ENCODE peak calls at places on chromosomes 7 and 10, in ten cellular contexts. P is NB4, H is PC-3, J is cardiac fibroblast, O is heart right ventricle, D is GM20000, S is prostate gland, Q is astrocyte of the spinal cord, U is suprapubic skin, M is IMR-90. W is an unnamed sample.
A peak's percentile ranks its signal among the peaks of the same experiment; 100 is the strongest.

GRCh38 chr7:139603896-139604295 is 80.4 kb downstream of the CLEC2L start:
- DNase-seq in P (no peak), H (no peak), J (no peak), O (peak; percentile 53), D (no peak), S (no peak), Q (no peak), U (no peak), M (no peak), W (no peak)

GRCh38 chr10:69009360-69009759 is 20.8 kb downstream of the KIFBP start:
- DNase-seq in P (no peak), H (no peak), J (peak; percentile 82), O (no peak), D (no peak), S (no peak), Q (no peak), U (no peak), M (peak; percentile 72), W (no peak)

GRCh38 chr10:3137958-3138726 is 34.4 kb downstream of the PITRM1 start:
- DNase-seq in P (no peak), H (no peak), J (no peak), O (no peak), D (no peak), S (no peak), Q (no peak), U (no peak), M (no peak), W (no peak)

GRCh38 chr7:73904219-73905136 is 43.5 kb downstream of the TMEM270 start:
- DNase-seq in P (no peak), H (no peak), J (peak; percentile 35), O (no peak), D (no peak), S (no peak), Q (peak; percentile 14), U (peak; percentile 75), M (no peak), W (peak; percentile 60)

GRCh38 chr7:73734619-73735525 is 3.7 kb downstream of the ABHD11 start:
- DNase-seq in P (peak; percentile 94), H (peak; percentile 94), J (peak; percentile 91), O (peak; percentile 50), D (peak; percentile 71), S (peak; percentile 69), Q (peak; percentile 68), U (peak; percentile 87), M (peak; percentile 72), W (peak; percentile 97)

GRCh38 chr10:132946311-132946710 is 3.9 kb upstream of the CFAP46 start:
- DNase-seq in P (no peak), H (no peak), J (no peak), O (no peak), D (no peak), S (no peak), Q (no peak), U (no peak), M (no peak), W (no peak)

GRCh38 chr10:73991846-73992245 is 6.1 kb upstream of the VCL start:
- DNase-seq in P (peak; percentile 91), H (no peak), J (no peak), O (no peak), D (peak; percentile 68), S (no peak), Q (no peak), U (no peak), M (no peak), W (no peak)

GRCh38 chr7:94374231-94374630 is 20.5 kb upstream of the COL1A2 start:
- DNase-seq in P (no peak), H (peak; percentile 17), J (peak; percentile 96), O (peak; percentile 60), D (no peak), S (no peak), Q (peak; percentile 96), U (peak; percentile 91), M (peak; percentile 93), W (peak; percentile 68)

GRCh38 chr10:97689637-97690036 is 2.6 kb upstream of the AVPI1 start:
- DNase-seq in P (peak; percentile 58), H (peak; percentile 88), J (peak; percentile 92), O (no peak), D (no peak), S (peak; percentile 35), Q (peak; percentile 89), U (no peak), M (peak; percentile 99), W (peak; percentile 99)

GRCh38 chr7:69684955-69685631 is 86.8 kb downstream of the AUTS2 start:
- DNase-seq in P (peak; percentile 89), H (no peak), J (no peak), O (no peak), D (no peak), S (no peak), Q (no peak), U (no peak), M (no peak), W (no peak)

GRCh38 chr7:38525857-38526256 is 105.3 kb downstream of the AMPH start:
- DNase-seq in P (no peak), H (no peak), J (no peak), O (no peak), D (no peak), S (no peak), Q (no peak), U (no peak), M (no peak), W (no peak)

GRCh38 chr10:86402283-86402931 is 35.8 kb upstream of the GRID1 start:
- DNase-seq in P (no peak), H (no peak), J (peak; percentile 28), O (no peak), D (no peak), S (no peak), Q (peak; percentile 24), U (no peak), M (peak; percentile 15), W (no peak)

GRCh38 chr10:86399879-86400704 is 33.5 kb upstream of the GRID1 start:
- DNase-seq in P (peak; percentile 98), H (peak; percentile 90), J (peak; percentile 97), O (peak; percentile 93), D (peak; percentile 93), S (peak; percentile 93), Q (peak; percentile 93), U (peak; percentile 92), M (peak; percentile 94), W (peak; percentile 96)

GRCh38 chr10:86399514-86399878 is 32.9 kb upstream of the GRID1 start:
- DNase-seq in P (no peak), H (no peak), J (no peak), O (no peak), D (no peak), S (no peak), Q (no peak), U (no peak), M (no peak), W (no peak)

GRCh38 chr10:86401588-86402282 is 35.1 kb upstream of the GRID1 start:
- DNase-seq in P (peak; percentile 25), H (peak; percentile 7), J (no peak), O (no peak), D (no peak), S (no peak), Q (no peak), U (no peak), M (no peak), W (no peak)

DNA sequence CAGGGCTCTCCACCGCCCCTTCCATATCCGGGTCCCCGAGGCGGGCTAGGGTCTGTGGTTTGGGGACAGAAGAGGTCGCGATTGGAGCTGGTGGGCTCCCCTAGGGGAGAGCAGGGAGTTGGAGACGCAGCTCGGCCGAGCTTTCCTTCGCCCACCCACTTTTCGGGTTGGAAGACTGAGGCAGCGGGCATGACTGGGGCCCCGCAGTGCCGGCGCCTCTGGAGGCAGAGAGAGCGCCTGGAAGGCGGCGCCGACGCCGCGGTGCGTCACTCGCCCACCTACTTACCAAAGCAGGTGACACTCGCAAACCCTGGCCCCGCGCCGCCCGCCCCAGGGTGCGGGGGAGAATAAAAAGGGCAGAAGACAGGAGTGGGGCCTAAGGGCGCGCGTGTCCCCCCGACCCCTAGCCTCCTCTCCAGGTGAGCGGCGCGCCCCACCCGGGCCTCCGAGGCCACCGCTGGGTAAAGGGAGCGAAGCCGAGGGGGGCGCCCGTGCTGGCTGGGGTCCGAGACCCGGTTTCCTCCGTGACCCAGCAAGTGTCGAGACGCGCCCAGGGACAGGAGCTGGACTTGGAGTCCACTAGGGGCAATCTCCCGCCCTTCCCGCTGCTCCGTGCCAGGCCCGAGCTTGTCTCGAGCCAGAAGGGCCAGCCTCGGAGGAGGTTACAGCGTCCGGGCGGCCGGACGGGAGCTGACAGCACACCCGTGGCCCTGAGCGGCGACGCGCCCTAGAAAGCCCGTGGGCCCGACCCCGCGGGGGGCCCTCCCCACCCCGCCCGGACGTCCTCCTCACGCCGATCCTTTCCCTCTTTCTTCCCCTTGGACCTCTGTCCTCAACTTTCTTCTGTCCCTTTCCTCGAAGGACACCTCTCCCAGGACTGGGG is 34.4 kb upstream of the GRID1 start:
- DNase-seq in P (peak; percentile 45), H (peak; percentile 34), J (peak; percentile 38), O (no peak), D (peak; percentile 73), S (peak; percentile 31), Q (peak; percentile 26), U (no peak), M (no peak), W (peak; percentile 45)
- TF ChIP-seq CTCF in P (no peak), H (no peak), J (peak; percentile 33), O (no peak), D (no peak), S (no peak), Q (peak; percentile 22), U (no peak), M (peak; percentile 15), W (no peak)

GRCh38 chr10:110208614-110209398 is 1.4 kb downstream of the MXI1 start:
- DNase-seq in P (peak; percentile 78), H (peak; percentile 27), J (peak; percentile 48), O (peak; percentile 45), D (peak; percentile 71), S (peak; percentile 24), Q (peak; percentile 33), U (no peak), M (peak; percentile 46), W (peak; percentile 54)
- TF ChIP-seq CTCF in P (no peak), H (no peak), J (peak; percentile 2), O (peak; percentile 21), D (no peak), S (no peak), Q (peak; percentile 25), U (no peak), M (peak; percentile 45), W (no peak)

DNA sequence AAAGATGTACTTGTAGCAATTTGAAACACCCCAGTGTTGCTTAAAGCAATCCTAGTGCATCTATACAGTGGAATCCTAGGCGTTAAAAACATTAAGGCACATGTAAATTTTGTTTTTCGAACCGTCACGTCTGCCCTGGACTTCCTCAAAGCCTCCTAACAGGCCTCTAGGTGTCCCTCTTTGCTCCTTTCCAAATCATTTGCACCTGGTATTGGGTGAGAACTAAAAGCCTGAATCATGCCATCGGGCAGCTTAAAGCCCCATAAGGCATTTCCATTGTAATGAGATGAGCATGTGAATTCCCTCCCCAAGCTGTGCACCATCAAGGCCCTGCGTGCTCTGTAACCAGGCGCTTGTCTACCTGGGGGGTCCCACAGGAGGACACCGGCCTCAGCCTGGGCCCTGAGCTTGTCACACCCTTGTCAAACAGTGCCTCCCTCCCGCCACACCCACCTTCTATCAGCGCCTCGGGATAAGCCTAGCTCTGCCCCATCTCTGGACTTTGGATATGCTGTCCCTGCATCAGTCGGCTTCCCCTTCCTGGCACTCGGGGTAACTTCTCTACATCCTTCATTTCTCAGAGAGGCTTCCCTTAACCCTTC is 89.2 kb downstream of the WDR11 start:
- DNase-seq in P (no peak), H (no peak), J (no peak), O (no peak), D (no peak), S (no peak), Q (no peak), U (no peak), M (no peak), W (no peak)
- TF ChIP-seq CTCF in P (no peak), H (no peak), J (no peak), O (no peak), D (no peak), S (no peak), Q (no peak), U (no peak), M (no peak), W (no peak)

GRCh38 chr7:104767826-104768536 is 246.0 kb upstream of the KMT2E start:
- DNase-seq in P (no peak), H (no peak), J (no peak), O (no peak), D (no peak), S (no peak), Q (no peak), U (no peak), M (no peak), W (peak; percentile 11)
- TF ChIP-seq CTCF in P (no peak), H (no peak), J (no peak), O (no peak), D (no peak), S (no peak), Q (no peak), U (no peak), M (no peak), W (no peak)